ENCODE peak calls at places on chromosomes 3 and 15, in seven cellular contexts. One of them, this sample, is unnamed.

GRCh38 chr3:101037613-101038012 is 44.4 kb upstream of the ABI3BP start:
- DNase-seq in PC-3: no peak
- DNase-seq in uterus: no peak
- DNase-seq in fibroblast of lung: no peak
- DNase-seq in A549: no peak
- DNase-seq in upper lobe of right lung: no peak
- DNase-seq in body of pancreas: no peak
- DNase-seq in this sample: no peak

GRCh38 chr15:77075528-77075927 is 4.6 kb upstream of the TSPAN3 start:
- DNase-seq in PC-3: peak
- DNase-seq in uterus: no peak
- DNase-seq in fibroblast of lung: peak
- DNase-seq in A549: no peak
- DNase-seq in upper lobe of right lung: no peak
- DNase-seq in body of pancreas: peak
- DNase-seq in this sample: no peak

GRCh38 chr3:171183042-171183441 is 156.5 kb upstream of the SLC2A2 start:
- DNase-seq in PC-3: peak
- DNase-seq in uterus: no peak
- DNase-seq in fibroblast of lung: peak
- DNase-seq in A549: peak
- DNase-seq in upper lobe of right lung: no peak
- DNase-seq in body of pancreas: peak
- DNase-seq in this sample: no peak

GRCh38 chr3:186361246-186361611 is 805 bp downstream of the DGKG start:
- DNase-seq in PC-3: no peak
- DNase-seq in uterus: no peak
- DNase-seq in fibroblast of lung: no peak
- DNase-seq in A549: no peak
- DNase-seq in upper lobe of right lung: no peak
- DNase-seq in body of pancreas: no peak
- DNase-seq in this sample: no peak

GRCh38 chr15:90974216-90974615 is 19.5 kb downstream of the RCCD1 start:
- DNase-seq in PC-3: no peak
- DNase-seq in uterus: no peak
- DNase-seq in fibroblast of lung: no peak
- DNase-seq in A549: no peak
- DNase-seq in upper lobe of right lung: no peak
- DNase-seq in body of pancreas: no peak
- DNase-seq in this sample: no peak

GRCh38 chr3:40745381-40746106 is 220.8 kb downstream of the ZNF621 start:
- DNase-seq in PC-3: no peak
- DNase-seq in uterus: no peak
- DNase-seq in fibroblast of lung: no peak
- DNase-seq in A549: no peak
- DNase-seq in upper lobe of right lung: no peak
- DNase-seq in body of pancreas: no peak
- DNase-seq in this sample: no peak

GRCh38 chr3:140216249-140216648 is 281.3 kb downstream of the CLSTN2 start:
- DNase-seq in PC-3: no peak
- DNase-seq in uterus: no peak
- DNase-seq in fibroblast of lung: no peak
- DNase-seq in A549: peak
- DNase-seq in upper lobe of right lung: no peak
- DNase-seq in body of pancreas: no peak
- DNase-seq in this sample: no peak

GRCh38 chr3:168939651-168940238 is 723.8 kb downstream of the MECOM start:
- DNase-seq in PC-3: no peak
- DNase-seq in uterus: no peak
- DNase-seq in fibroblast of lung: peak
- DNase-seq in A549: no peak
- DNase-seq in upper lobe of right lung: no peak
- DNase-seq in body of pancreas: no peak
- DNase-seq in this sample: no peak

GRCh38 chr15:67232591-67232990 is 21.9 kb downstream of the AAGAB start:
- DNase-seq in PC-3: no peak
- DNase-seq in uterus: no peak
- DNase-seq in fibroblast of lung: no peak
- DNase-seq in A549: no peak
- DNase-seq in upper lobe of right lung: no peak
- DNase-seq in body of pancreas: no peak
- DNase-seq in this sample: no peak

GRCh38 chr3:94928921-94929320 is 866.1 kb downstream of the NSUN3 start:
- DNase-seq in PC-3: peak
- DNase-seq in uterus: no peak
- DNase-seq in fibroblast of lung: peak
- DNase-seq in A549: peak
- DNase-seq in upper lobe of right lung: no peak
- DNase-seq in body of pancreas: no peak
- DNase-seq in this sample: no peak

GRCh38 chr15:81133782-81134461 is at the start of gene CFAP161:
- DNase-seq in PC-3: no peak
- DNase-seq in uterus: peak
- DNase-seq in fibroblast of lung: peak
- DNase-seq in A549: peak
- DNase-seq in upper lobe of right lung: peak
- DNase-seq in body of pancreas: peak
- DNase-seq in this sample: no peak

GRCh38 chr3:139251529-139251928 is 92.3 kb upstream of the MRPS22 start:
- DNase-seq in PC-3: no peak
- DNase-seq in uterus: no peak
- DNase-seq in fibroblast of lung: no peak
- DNase-seq in A549: no peak
- DNase-seq in upper lobe of right lung: peak
- DNase-seq in body of pancreas: no peak
- DNase-seq in this sample: no peak

GRCh38 chr3:12677616-12678015 is 13.7 kb upstream of the RAF1 start:
- DNase-seq in PC-3: no peak
- DNase-seq in uterus: no peak
- DNase-seq in fibroblast of lung: no peak
- DNase-seq in A549: no peak
- DNase-seq in upper lobe of right lung: no peak
- DNase-seq in body of pancreas: no peak
- DNase-seq in this sample: no peak

GRCh38 chr3:38458796-38459498 is 5.3 kb downstream of the ACVR2B start:
- DNase-seq in PC-3: peak
- DNase-seq in uterus: peak
- DNase-seq in fibroblast of lung: peak
- DNase-seq in A549: no peak
- DNase-seq in upper lobe of right lung: peak
- DNase-seq in body of pancreas: peak
- DNase-seq in this sample: no peak

GRCh38 chr3:66153961-66154923 is 66.6 kb upstream of the SLC25A26 start:
- DNase-seq in PC-3: peak
- DNase-seq in uterus: no peak
- DNase-seq in fibroblast of lung: peak
- DNase-seq in A549: no peak
- DNase-seq in upper lobe of right lung: no peak
- DNase-seq in body of pancreas: no peak
- DNase-seq in this sample: no peak

GRCh38 chr3:186070550-186070949 is 38.3 kb downstream of the ETV5 start:
- DNase-seq in PC-3: no peak
- DNase-seq in uterus: no peak
- DNase-seq in fibroblast of lung: no peak
- DNase-seq in A549: no peak
- DNase-seq in upper lobe of right lung: no peak
- DNase-seq in body of pancreas: no peak
- DNase-seq in this sample: no peak

GRCh38 chr3:131349946-131350347 is 31.6 kb upstream of the NUDT16 start:
- DNase-seq in PC-3: peak
- DNase-seq in uterus: no peak
- DNase-seq in fibroblast of lung: peak
- DNase-seq in A549: peak
- DNase-seq in upper lobe of right lung: no peak
- DNase-seq in body of pancreas: no peak
- DNase-seq in this sample: no peak

GRCh38 chr3:159252274-159252673 is 450.4 kb downstream of the MFSD1 start:
- DNase-seq in PC-3: peak
- DNase-seq in uterus: no peak
- DNase-seq in fibroblast of lung: peak
- DNase-seq in A549: no peak
- DNase-seq in upper lobe of right lung: no peak
- DNase-seq in body of pancreas: no peak
- DNase-seq in this sample: no peak

GRCh38 chr3:23952646-23953045 is 7.6 kb downstream of the NR1D2 start:
- DNase-seq in PC-3: no peak
- DNase-seq in uterus: no peak
- DNase-seq in fibroblast of lung: no peak
- DNase-seq in A549: no peak
- DNase-seq in upper lobe of right lung: no peak
- DNase-seq in body of pancreas: no peak
- DNase-seq in this sample: no peak

GRCh38 chr3:133928136-133928893 is 32.6 kb upstream of the RAB6B start:
- DNase-seq in PC-3: no peak
- DNase-seq in uterus: no peak
- DNase-seq in fibroblast of lung: no peak
- DNase-seq in A549: no peak
- DNase-seq in upper lobe of right lung: no peak
- DNase-seq in body of pancreas: no peak
- DNase-seq in this sample: no peak

GRCh38 chr3:189001559-189001958 is 170.2 kb upstream of the TPRG1 start:
- DNase-seq in PC-3: peak
- DNase-seq in uterus: no peak
- DNase-seq in fibroblast of lung: peak
- DNase-seq in A549: peak
- DNase-seq in upper lobe of right lung: no peak
- DNase-seq in body of pancreas: no peak
- DNase-seq in this sample: no peak

GRCh38 chr15:23648920-23649515 is 1.4 kb upstream of the MAGEL2 start:
- DNase-seq in PC-3: peak
- DNase-seq in uterus: no peak
- DNase-seq in fibroblast of lung: no peak
- DNase-seq in A549: peak
- DNase-seq in upper lobe of right lung: no peak
- DNase-seq in body of pancreas: peak
- DNase-seq in this sample: no peak

GRCh38 chr3:162103808-162104207 is 607.2 kb downstream of the OTOL1 start:
- DNase-seq in PC-3: no peak
- DNase-seq in uterus: no peak
- DNase-seq in fibroblast of lung: peak
- DNase-seq in A549: no peak
- DNase-seq in upper lobe of right lung: no peak
- DNase-seq in body of pancreas: no peak
- DNase-seq in this sample: no peak

GRCh38 chr15:62392411-62392810 is 227.3 kb upstream of the C2CD4B start:
- DNase-seq in PC-3: no peak
- DNase-seq in uterus: no peak
- DNase-seq in fibroblast of lung: peak
- DNase-seq in A549: no peak
- DNase-seq in upper lobe of right lung: no peak
- DNase-seq in body of pancreas: peak
- DNase-seq in this sample: no peak
- H3K4me3 ChIP-seq in PC-3: peak
- H3K4me3 ChIP-seq in uterus: peak
- H3K4me3 ChIP-seq in fibroblast of lung: peak
- H3K4me3 ChIP-seq in A549: peak
- H3K4me3 ChIP-seq in upper lobe of right lung: peak
- H3K4me3 ChIP-seq in body of pancreas: no peak
- H3K4me3 ChIP-seq in this sample: peak

GRCh38 chr3:155995525-155996370 is 124.6 kb upstream of the KCNAB1 start:
- DNase-seq in PC-3: peak
- DNase-seq in uterus: no peak
- DNase-seq in fibroblast of lung: peak
- DNase-seq in A549: peak
- DNase-seq in upper lobe of right lung: no peak
- DNase-seq in body of pancreas: no peak
- DNase-seq in this sample: no peak
- TF ChIP-seq CTCF in PC-3: peak
- TF ChIP-seq CTCF in uterus: peak
- TF ChIP-seq CTCF in fibroblast of lung: peak
- TF ChIP-seq CTCF in A549: peak
- TF ChIP-seq CTCF in upper lobe of right lung: peak
- TF ChIP-seq CTCF in body of pancreas: peak
- TF ChIP-seq CTCF in this sample: peak

GRCh38 chr3:27553868-27554540 is 69.8 kb upstream of the SLC4A7 start:
- DNase-seq in PC-3: no peak
- DNase-seq in uterus: no peak
- DNase-seq in fibroblast of lung: no peak
- DNase-seq in A549: no peak
- DNase-seq in upper lobe of right lung: no peak
- DNase-seq in body of pancreas: no peak
- DNase-seq in this sample: no peak
- H3K27ac ChIP-seq in PC-3: no peak
- H3K27ac ChIP-seq in uterus: no peak
- H3K27ac ChIP-seq in fibroblast of lung: no peak
- H3K27ac ChIP-seq in A549: peak
- H3K27ac ChIP-seq in upper lobe of right lung: no peak
- H3K27ac ChIP-seq in body of pancreas: no peak
- H3K27ac ChIP-seq in this sample: no peak

GRCh38 chr3:4350789-4351163 is 47.6 kb downstream of the SETMAR start:
- DNase-seq in PC-3: peak
- DNase-seq in uterus: peak
- DNase-seq in fibroblast of lung: peak
- DNase-seq in A549: peak
- DNase-seq in upper lobe of right lung: no peak
- DNase-seq in body of pancreas: peak
- DNase-seq in this sample: peak
- H3K4me3 ChIP-seq in PC-3: no peak
- H3K4me3 ChIP-seq in uterus: peak
- H3K4me3 ChIP-seq in fibroblast of lung: no peak
- H3K4me3 ChIP-seq in A549: no peak
- H3K4me3 ChIP-seq in upper lobe of right lung: peak
- H3K4me3 ChIP-seq in body of pancreas: no peak
- H3K4me3 ChIP-seq in this sample: peak

DNA sequence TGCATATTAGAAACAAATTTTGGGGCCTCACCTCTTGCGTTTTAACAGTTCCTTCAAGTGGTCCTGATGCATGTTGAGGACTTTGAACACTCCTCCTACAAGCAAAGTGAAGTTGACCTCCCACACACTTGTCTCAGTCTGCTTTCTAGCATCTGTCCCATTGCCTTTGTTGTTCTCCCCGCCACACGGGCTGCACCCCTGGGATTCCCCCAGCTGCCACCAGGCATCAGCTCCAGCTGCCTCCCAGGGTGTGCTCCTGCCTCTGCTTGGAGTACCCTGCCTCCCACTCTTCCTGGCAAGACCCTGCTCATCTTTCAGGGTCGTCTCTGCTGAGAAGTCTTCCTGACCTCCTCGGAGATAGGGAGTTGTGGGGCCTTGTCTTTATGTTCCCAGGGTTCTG is 52.2 kb downstream of the IGF1R start:
- DNase-seq in PC-3: no peak
- DNase-seq in uterus: no peak
- DNase-seq in fibroblast of lung: no peak
- DNase-seq in A549: no peak
- DNase-seq in upper lobe of right lung: no peak
- DNase-seq in body of pancreas: no peak
- DNase-seq in this sample: no peak
- TF ChIP-seq CTCF in PC-3: no peak
- TF ChIP-seq CTCF in uterus: no peak
- TF ChIP-seq CTCF in fibroblast of lung: no peak
- TF ChIP-seq CTCF in A549: no peak
- TF ChIP-seq CTCF in upper lobe of right lung: no peak
- TF ChIP-seq CTCF in body of pancreas: no peak
- TF ChIP-seq CTCF in this sample: no peak

This sample was measured in CD8-positive, alpha-beta T cell.